ENCODE peak calls at places on chromosome 11, in four cellular contexts. K is HAP-1, J is adipocyte, Y is foreskin fibroblast. N is an unnamed sample.

GRCh38 chr11:8098361-8098760 is 17.4 kb downstream of the TUB start:
- DNase-seq in J (peak), K (no peak), Y (peak), N (no peak)

GRCh38 chr11:75595511-75595910 is 33.5 kb downstream of the SERPINH1 start:
- DNase-seq in Y (no peak), J (no peak), K (no peak), N (no peak)

GRCh38 chr11:62737196-62737595 is 8.9 kb downstream of the TTC9C start:
- DNase-seq in J (no peak), Y (no peak), K (no peak), N (no peak)

GRCh38 chr11:18523079-18523478 is 3.7 kb downstream of the TSG101 start:
- DNase-seq in J (no peak), Y (peak), K (no peak), N (no peak)

GRCh38 chr11:18669211-18669593 is 29.4 kb upstream of the TMEM86A start:
- DNase-seq in K (no peak), Y (peak), J (no peak), N (no peak)

GRCh38 chr11:40328890-40329617 is 1130.4 kb downstream of the LRRC4C start:
- DNase-seq in Y (peak), K (no peak), J (peak), N (peak)

GRCh38 chr11:124938970-124939369 is 3.1 kb upstream of the HEPACAM start:
- DNase-seq in K (no peak), Y (no peak), J (no peak), N (no peak)

GRCh38 chr11:61726775-61727174 is 25.7 kb upstream of the MYRF start:
- DNase-seq in Y (no peak), J (no peak), K (no peak), N (no peak)

GRCh38 chr11:69906453-69906907 is 87.3 kb upstream of the FGF3 start:
- DNase-seq in Y (no peak), J (no peak), K (no peak), N (no peak)

GRCh38 chr11:106644824-106645223 is 373.5 kb downstream of the GUCY1A2 start:
- DNase-seq in Y (peak), J (no peak), K (no peak), N (no peak)

GRCh38 chr11:2929511-2929879 is 275 bp upstream of the PHLDA2 start:
- DNase-seq in J (peak), Y (peak), K (no peak), N (no peak)

GRCh38 chr11:60252709-60253108 is 9.8 kb upstream of the MS4A4E start:
- DNase-seq in J (no peak), K (no peak), Y (no peak), N (no peak)

GRCh38 chr11:123111465-123111864 is 49.5 kb upstream of the HSPA8 start:
- DNase-seq in K (no peak), J (peak), Y (peak), N (no peak)

GRCh38 chr11:60428517-60428916 is 855 bp upstream of the MS4A5 start:
- DNase-seq in Y (no peak), J (no peak), K (no peak), N (no peak)

GRCh38 chr11:21385669-21386068 is 716.3 kb downstream of the NELL1 start:
- DNase-seq in Y (no peak), J (no peak), K (no peak), N (no peak)

GRCh38 chr11:46560300-46561025 is 33.4 kb downstream of the AMBRA1 start:
- DNase-seq in K (no peak), J (peak), Y (peak), N (no peak)

GRCh38 chr11:134957540-134958335 is 545.7 kb upstream of the B3GAT1 start:
- DNase-seq in Y (no peak), J (no peak), K (no peak), N (no peak)

GRCh38 chr11:3879216-3879966 is 23.9 kb downstream of the STIM1 start:
- DNase-seq in J (no peak), Y (no peak), K (no peak), N (no peak)

GRCh38 chr11:83508804-83509203 is 222.6 kb upstream of the CCDC90B start:
- DNase-seq in Y (no peak), K (no peak), J (no peak), N (no peak)

GRCh38 chr11:17276236-17277023 is at the start of gene NUCB2:
- DNase-seq in J (peak), K (peak), Y (peak), N (peak)

GRCh38 chr11:14425621-14426020 is 66.6 kb upstream of the RRAS2 start:
- DNase-seq in K (no peak), Y (no peak), J (no peak), N (no peak)

GRCh38 chr11:76660533-76661305 is 9.8 kb downstream of the LRRC32 start:
- DNase-seq in K (no peak), J (no peak), Y (no peak), N (no peak)

GRCh38 chr11:80383655-80384054 is 942.8 kb upstream of the TENM4 start:
- DNase-seq in K (peak), J (no peak), Y (no peak), N (no peak)

GRCh38 chr11:100562102-100562501 is 125.0 kb upstream of the ARHGAP42 start:
- DNase-seq in Y (peak), K (peak), J (peak), N (peak)

GRCh38 chr11:37352485-37352884 is 754.4 kb upstream of the RAG2 start:
- DNase-seq in Y (no peak), J (no peak), K (no peak), N (no peak)

GRCh38 chr11:125063429-125064043 is 431 bp downstream of the SLC37A2 start:
- DNase-seq in Y (no peak), K (no peak), J (peak), N (no peak)

GRCh38 chr11:8584511-8584910 is 9.5 kb downstream of the STK33 start:
- DNase-seq in Y (no peak), J (no peak), K (no peak), N (no peak)

GRCh38 chr11:70089631-70090030 is 11.5 kb downstream of the ANO1 start:
- DNase-seq in K (no peak), Y (no peak), J (no peak), N (no peak)

GRCh38 chr11:62233730-62234129 is 8.3 kb upstream of the SCGB1D2 start:
- DNase-seq in Y (peak), K (no peak), J (no peak), N (no peak)

GRCh38 chr11:73314121-73314948 is 6.3 kb downstream of the ARHGEF17 start:
- DNase-seq in J (peak), Y (peak), K (peak), N (no peak)

GRCh38 chr11:66012946-66013761 is 1.3 kb downstream of the CST6 start:
- DNase-seq in Y (no peak), K (no peak), J (no peak), N (no peak)

GRCh38 chr11:37525336-37525735 is 927.3 kb upstream of the RAG2 start:
- DNase-seq in K (no peak), J (peak), Y (peak), N (no peak)

GRCh38 chr11:33480636-33481035 is 220.0 kb downstream of the C11orf91 start:
- DNase-seq in J (no peak), K (no peak), Y (no peak), N (no peak)

GRCh38 chr11:59641156-59641555 is 25.6 kb upstream of the OSBP start:
- DNase-seq in K (no peak), J (no peak), Y (peak), N (no peak)

GRCh38 chr11:11056316-11056715 is 198.5 kb upstream of the ZBED5 start:
- DNase-seq in Y (no peak), K (no peak), J (no peak), N (no peak)

GRCh38 chr11:44634401-44635281 is 69.2 kb downstream of the CD82 start:
- DNase-seq in Y (peak), K (peak), J (peak), N (peak)

GRCh38 chr11:10885703-10886363 is 28.0 kb upstream of the ZBED5 start:
- DNase-seq in J (peak), Y (peak), K (no peak), N (peak)

GRCh38 chr11:106482920-106483761 is 405.7 kb downstream of the AASDHPPT start:
- DNase-seq in K (no peak), Y (peak), J (peak), N (peak)

GRCh38 chr11:86132667-86133310 is 63.9 kb upstream of the PICALM start:
- DNase-seq in Y (no peak), K (no peak), J (no peak), N (no peak)

GRCh38 chr11:86134580-86135318 is 65.9 kb upstream of the PICALM start:
- DNase-seq in Y (no peak), K (no peak), J (no peak), N (no peak)

GRCh38 chr11:86128914-86129313 is 60.0 kb upstream of the PICALM start:
- DNase-seq in J (no peak), Y (no peak), K (no peak), N (no peak)

GRCh38 chr11:86126862-86127261 is 58.0 kb upstream of the PICALM start:
- DNase-seq in J (no peak), K (no peak), Y (no peak), N (no peak)

GRCh38 chr11:86129775-86130540 is 61.1 kb upstream of the PICALM start:
- DNase-seq in K (no peak), J (no peak), Y (no peak), N (no peak)
- H3K4me3 ChIP-seq in K (no peak), J (no peak), Y (no peak), N (no peak)

DNA sequence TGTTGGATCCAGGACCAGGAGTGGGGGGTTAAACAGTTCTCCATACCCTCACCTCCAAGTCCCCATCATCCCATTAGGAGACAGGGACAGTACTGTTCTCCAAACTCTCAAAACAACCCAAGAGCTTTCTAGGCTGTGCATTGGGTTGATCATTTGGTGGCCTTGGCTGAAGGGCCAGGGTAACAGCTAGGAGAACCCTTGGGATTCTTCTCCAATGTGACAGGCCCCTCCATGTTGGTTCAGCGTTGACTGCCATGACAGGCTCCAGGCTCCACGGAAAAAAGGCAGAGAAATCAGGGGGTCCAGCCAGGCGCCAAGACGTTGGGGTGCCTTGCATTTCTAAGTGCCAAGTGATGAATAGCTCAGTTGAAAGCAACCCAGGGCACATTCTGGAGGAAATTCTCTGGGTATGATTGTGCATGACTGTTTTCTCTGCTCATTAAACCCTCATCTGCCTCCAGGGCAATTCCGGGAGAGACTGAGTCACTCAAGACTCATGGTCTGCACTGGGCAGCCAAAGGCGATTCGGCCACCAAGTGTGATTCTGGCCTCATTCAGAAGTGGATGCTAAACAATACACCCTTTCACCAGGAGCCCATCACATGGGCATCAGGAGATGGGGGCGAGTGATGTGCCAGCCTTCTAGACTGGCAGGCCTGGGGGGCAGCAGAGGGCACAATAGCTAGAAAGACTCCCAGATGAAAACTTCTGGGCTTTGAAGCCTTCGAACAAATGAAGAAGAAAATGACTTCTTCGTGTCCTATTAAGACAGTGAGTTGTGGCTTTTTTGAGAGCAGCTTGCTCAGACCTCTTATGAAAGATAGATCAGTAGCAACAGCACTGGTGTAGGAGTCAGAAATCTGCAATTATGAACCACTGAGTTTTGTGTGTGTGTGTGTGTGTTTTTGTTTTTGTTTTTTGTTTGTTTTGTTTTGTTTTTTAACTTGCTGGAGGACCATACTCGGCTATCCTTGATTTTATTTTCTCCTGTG is 27.7 kb downstream of the CD44 start:
- DNase-seq in Y (peak), J (peak), K (no peak), N (peak)
- H3K4me3 ChIP-seq in Y (peak), J (peak), K (no peak), N (no peak)

DNA sequence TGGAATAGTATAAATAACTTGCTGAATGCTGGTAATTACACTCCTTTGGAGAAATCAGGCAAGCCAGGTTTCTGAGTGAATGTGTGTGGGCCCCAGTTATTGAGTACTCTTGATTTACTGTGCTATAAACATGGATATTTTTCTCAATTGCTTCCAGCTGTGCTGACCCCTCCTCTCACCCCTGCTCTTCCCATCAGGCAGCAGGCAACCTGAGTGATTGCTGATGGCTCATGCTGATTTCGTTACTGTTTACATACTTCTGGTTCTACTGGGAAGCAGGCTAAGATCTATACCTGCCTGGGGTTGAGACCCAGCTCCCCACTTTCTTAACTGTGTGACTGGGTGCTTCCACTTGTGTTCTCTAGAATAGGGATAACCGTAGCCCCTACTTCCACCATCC is 68.5 kb downstream of the DHCR7 start:
- DNase-seq in K (no peak), Y (no peak), J (no peak), N (no peak)
- H3K4me3 ChIP-seq in K (no peak), Y (no peak), J (no peak), N (no peak)

GRCh38 chr11:1562469-1563148 is 9.5 kb downstream of the DUSP8 start:
- DNase-seq in Y (no peak), J (no peak), K (no peak), N (no peak)
- H3K4me3 ChIP-seq in Y (no peak), J (no peak), K (no peak), N (no peak)

DNA sequence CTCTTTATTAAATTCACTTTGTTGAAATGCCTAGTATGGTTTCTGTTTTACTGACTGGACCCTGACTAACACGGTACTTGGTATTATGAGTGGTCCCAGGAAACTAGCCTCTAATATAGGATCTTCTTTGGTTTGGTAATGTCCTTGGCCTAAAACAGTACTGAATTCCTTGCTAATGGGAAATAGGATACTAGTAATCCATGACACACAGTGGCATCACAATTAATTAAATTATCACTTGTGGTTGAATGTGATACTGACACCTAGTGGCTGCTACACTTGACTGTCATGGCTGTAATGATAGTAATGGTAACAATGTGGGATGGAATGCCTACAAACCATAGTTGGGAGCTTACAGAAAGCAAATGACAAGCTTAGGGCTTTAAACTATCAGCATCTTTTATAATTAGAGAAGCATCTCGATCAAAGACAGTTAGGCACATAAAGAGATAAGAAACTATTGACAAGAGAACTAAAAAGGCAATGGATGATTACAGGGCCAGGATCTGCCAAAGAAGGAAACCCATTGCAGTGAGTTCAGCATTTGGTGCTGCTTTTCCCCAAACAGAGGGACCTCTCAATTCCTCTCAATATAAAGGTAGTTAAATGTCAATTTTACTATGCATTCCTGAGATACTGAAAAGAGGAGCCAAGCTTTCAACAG is 8.6 kb downstream of the DNHD1 start:
- DNase-seq in Y (peak), J (peak), K (peak), N (no peak)
- H3K4me3 ChIP-seq in Y (no peak), J (no peak), K (no peak), N (no peak)

GRCh38 chr11:121711236-121711635 is 258.5 kb upstream of the SORL1-AS1 start:
- DNase-seq in J (no peak), K (no peak), Y (peak), N (no peak)
- H3K4me3 ChIP-seq in J (no peak), K (no peak), Y (no peak), N (no peak)

DNA sequence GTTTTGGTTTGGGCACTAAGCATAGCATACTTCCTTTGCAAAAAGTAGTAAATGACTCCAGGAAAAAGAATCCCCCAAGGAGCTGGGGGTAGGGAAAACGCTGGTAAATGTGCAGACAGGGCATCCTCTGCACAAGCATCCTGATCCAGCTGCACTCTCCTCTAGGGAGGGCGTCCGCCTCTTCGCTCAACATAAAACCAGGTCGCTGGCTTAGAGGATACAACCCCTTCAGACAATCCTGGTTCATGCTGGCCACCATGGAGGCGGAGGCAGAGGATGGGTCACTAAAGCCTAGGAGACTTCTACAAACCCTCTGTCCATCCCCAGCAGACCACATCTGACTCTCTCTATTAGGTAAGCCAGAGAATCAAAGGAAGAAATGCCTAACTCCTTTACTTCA is 14.2 kb downstream of the PCSK7 start:
- DNase-seq in K (no peak), J (no peak), Y (no peak), N (no peak)
- H3K4me3 ChIP-seq in K (no peak), J (peak), Y (no peak), N (no peak)